ENCODE peak calls at places on chromosomes 2 and 18, in seven cellular contexts. A is aorta; S is ACHN; X is stimulated activated naive B cell treated with anti-CD40 and anti-IgM and Interleukin-4, amounts not matched to agents 10 μg/mL and 1 μg/mL and 100 μg/mL, for 72 hours; M is mucosa of descending colon; Q is iPS-NIHi11; G is upper lobe of left lung. C is an unnamed sample.

GRCh38 chr2:158994920-158995676 is 26.7 kb downstream of the TANC1 start:
- DNase-seq in A (no peak), S (no peak), X (no peak), M (no peak), Q (peak), G (no peak), C (peak)

GRCh38 chr2:160976797-160977196 is 183.4 kb upstream of the TANK start:
- DNase-seq in A (no peak), S (no peak), X (no peak), M (no peak), Q (no peak), G (no peak), C (no peak)

GRCh38 chr2:64493788-64494187 is 30.3 kb upstream of the AFTPH start:
- DNase-seq in A (no peak), S (no peak), X (no peak), M (no peak), Q (no peak), G (no peak), C (no peak)

GRCh38 chr2:186714611-186715010 is 20.8 kb downstream of the FAM171B start:
- DNase-seq in A (no peak), S (no peak), X (no peak), M (no peak), Q (no peak), G (no peak), C (no peak)

GRCh38 chr2:238143239-238143951 is 4.9 kb downstream of the KLHL30 start:
- DNase-seq in A (peak), S (peak), X (no peak), M (no peak), Q (no peak), G (peak), C (no peak)

GRCh38 chr2:232511336-232511863 is 8.8 kb upstream of the PRSS56 start:
- DNase-seq in A (no peak), S (no peak), X (no peak), M (no peak), Q (no peak), G (peak), C (no peak)

GRCh38 chr2:199697469-199697868 is 153.5 kb downstream of the FTCDNL1 start:
- DNase-seq in A (no peak), S (no peak), X (no peak), M (no peak), Q (no peak), G (no peak), C (no peak)

GRCh38 chr2:47249427-47249826 is 94.3 kb upstream of the STPG4 start:
- DNase-seq in A (no peak), S (no peak), X (no peak), M (no peak), Q (no peak), G (no peak), C (no peak)

GRCh38 chr2:176553685-176554106 is 284.5 kb downstream of the MTX2 start:
- DNase-seq in A (peak), S (peak), X (peak), M (peak), Q (peak), G (peak), C (peak)

GRCh38 chr2:119517433-119517832 is 6.8 kb downstream of the SCTR start:
- DNase-seq in A (peak), S (peak), X (peak), M (peak), Q (peak), G (no peak), C (peak)

GRCh38 chr2:80338794-80339193 is 34.2 kb upstream of the LRRTM1 start:
- DNase-seq in A (no peak), S (no peak), X (no peak), M (no peak), Q (no peak), G (no peak), C (no peak)

GRCh38 chr2:100257939-100258338 is 64.4 kb downstream of the LONRF2 start:
- DNase-seq in A (no peak), S (no peak), X (no peak), M (no peak), Q (no peak), G (no peak), C (no peak)

GRCh38 chr2:142580691-142581090 is 296.8 kb upstream of the KYNU start:
- DNase-seq in A (no peak), S (no peak), X (no peak), M (no peak), Q (no peak), G (no peak), C (no peak)

GRCh38 chr18:48032876-48033769 is 102.7 kb upstream of the SMAD2 start:
- DNase-seq in A (no peak), S (peak), X (no peak), M (no peak), Q (no peak), G (no peak), C (no peak)

C was measured in ELF-1.